ENCODE peak calls at places on chromosome 3, in four cellular contexts. Q is H1, V is HepG2, O is K562. G is an unnamed sample.

GRCh38 chr3:182258538-182259177 is 534.6 kb upstream of the ATP11B start:
- DNase-seq in O (no peak), Q (no peak), V (peak), G (peak)

GRCh38 chr3:9615003-9615628 is 34.2 kb upstream of the MTMR14 start:
- DNase-seq in O (no peak), Q (no peak), V (no peak), G (no peak)

GRCh38 chr3:78659386-78659987 is 1108.3 kb downstream of the ROBO1 start:
- DNase-seq in Q (no peak), V (peak), O (peak), G (no peak)

GRCh38 chr3:79314962-79315361 is 452.8 kb downstream of the ROBO1 start:
- DNase-seq in Q (no peak), V (no peak), O (no peak), G (no peak)

GRCh38 chr3:71447803-71448202 is 135.7 kb downstream of the FOXP1 start:
- DNase-seq in Q (no peak), O (no peak), V (no peak), G (no peak)

GRCh38 chr3:30496496-30496966 is 109.9 kb upstream of the TGFBR2 start:
- DNase-seq in Q (no peak), O (no peak), V (no peak), G (no peak)

GRCh38 chr3:35200056-35200455 is 439.3 kb upstream of the ARPP21 start:
- DNase-seq in V (no peak), O (no peak), Q (no peak), G (peak)

GRCh38 chr3:140456974-140457373 is 220.9 kb upstream of the TRIM42 start:
- DNase-seq in V (no peak), O (no peak), Q (no peak), G (no peak)

GRCh38 chr3:167467848-167468611 is 5.8 kb downstream of the SERPINI2 start:
- DNase-seq in O (no peak), V (peak), Q (no peak), G (no peak)

GRCh38 chr3:195105389-195105788 is 165.6 kb downstream of the XXYLT1 start:
- DNase-seq in V (peak), Q (no peak), O (no peak), G (no peak)

GRCh38 chr3:38297537-38297936 is 15.4 kb downstream of the SLC22A14 start:
- DNase-seq in V (no peak), Q (no peak), O (no peak), G (no peak)

GRCh38 chr3:46089237-46090011 is 62.1 kb upstream of the XCR1 start:
- DNase-seq in Q (no peak), O (no peak), V (no peak), G (peak)

GRCh38 chr3:114451561-114452018 is 157.8 kb downstream of the TIGIT start:
- DNase-seq in V (peak), O (no peak), Q (no peak), G (no peak)

GRCh38 chr3:50299929-50300680 is 900 bp upstream of the HYAL3 start:
- DNase-seq in Q (no peak), O (no peak), V (no peak), G (no peak)

GRCh38 chr3:148546959-148547358 is 150.7 kb upstream of the AGTR1 start:
- DNase-seq in O (no peak), V (no peak), Q (no peak), G (no peak)

GRCh38 chr3:18443670-18444596 is 18.8 kb upstream of the SATB1 start:
- DNase-seq in O (no peak), V (no peak), Q (peak), G (no peak)

GRCh38 chr3:151421956-151422355 is 37.4 kb upstream of the P2RY12 start:
- DNase-seq in V (no peak), O (no peak), Q (no peak), G (no peak)

GRCh38 chr3:132242095-132242494 is 75.1 kb upstream of the ACP3 start:
- DNase-seq in O (no peak), V (no peak), Q (no peak), G (no peak)

GRCh38 chr3:193872265-193872753 is 263.6 kb upstream of the HES1 start:
- DNase-seq in Q (no peak), V (peak), O (peak), G (peak)

GRCh38 chr3:68560728-68561127 is 371.6 kb downstream of the TAFA4 start:
- DNase-seq in O (no peak), V (no peak), Q (no peak), G (no peak)

GRCh38 chr3:119293761-119294401 is at the start of gene ARHGAP31:
- DNase-seq in O (peak), Q (peak), V (peak), G (peak)

GRCh38 chr3:171379281-171379680 is 80.9 kb downstream of the TNIK start:
- DNase-seq in Q (no peak), O (no peak), V (no peak), G (no peak)

GRCh38 chr3:41482134-41482533 is 282.8 kb downstream of the CTNNB1 start:
- DNase-seq in O (no peak), Q (no peak), V (no peak), G (no peak)

GRCh38 chr3:29183346-29184087 is 97.4 kb upstream of the RBMS3 start:
- DNase-seq in O (no peak), V (no peak), Q (no peak), G (no peak)

GRCh38 chr3:175103298-175103697 is 244.2 kb downstream of the NAALADL2 start:
- DNase-seq in V (no peak), O (no peak), Q (no peak), G (no peak)

GRCh38 chr3:143897558-143898305 is 49.5 kb upstream of the SLC9A9 start:
- DNase-seq in O (no peak), V (no peak), Q (no peak), G (peak)

GRCh38 chr3:104214277-104214676 is 1152.4 kb upstream of the ALCAM start:
- DNase-seq in Q (no peak), O (no peak), V (no peak), G (no peak)

GRCh38 chr3:129615751-129616281 is 9.3 kb upstream of the PLXND1 start:
- DNase-seq in O (no peak), V (no peak), Q (no peak), G (no peak)

GRCh38 chr3:63814300-63814699 is 4.8 kb upstream of the C3orf49 start:
- DNase-seq in V (peak), Q (no peak), O (no peak), G (no peak)

GRCh38 chr3:54527953-54528352 is 399.9 kb downstream of the LRTM1 start:
- DNase-seq in V (no peak), O (no peak), Q (no peak), G (no peak)

GRCh38 chr3:105362021-105362665 is 4.6 kb upstream of the ALCAM start:
- DNase-seq in O (no peak), V (no peak), Q (no peak), G (no peak)

GRCh38 chr3:17069754-17070153 is 185.0 kb downstream of the PLCL2 start:
- DNase-seq in V (no peak), O (no peak), Q (no peak), G (no peak)

GRCh38 chr3:128345195-128345594 is 121.5 kb downstream of the DNAJB8 start:
- DNase-seq in O (peak), Q (no peak), V (no peak), G (no peak)

GRCh38 chr3:55521086-55522060 is 34.3 kb upstream of the WNT5A start:
- DNase-seq in O (no peak), V (no peak), Q (no peak), G (no peak)

GRCh38 chr3:169676925-169677537 is 13.5 kb upstream of the MECOM start:
- DNase-seq in O (no peak), Q (no peak), V (no peak), G (no peak)

GRCh38 chr3:94069242-94069813 is 6.5 kb downstream of the NSUN3 start:
- DNase-seq in Q (no peak), O (no peak), V (peak), G (peak)

DNA sequence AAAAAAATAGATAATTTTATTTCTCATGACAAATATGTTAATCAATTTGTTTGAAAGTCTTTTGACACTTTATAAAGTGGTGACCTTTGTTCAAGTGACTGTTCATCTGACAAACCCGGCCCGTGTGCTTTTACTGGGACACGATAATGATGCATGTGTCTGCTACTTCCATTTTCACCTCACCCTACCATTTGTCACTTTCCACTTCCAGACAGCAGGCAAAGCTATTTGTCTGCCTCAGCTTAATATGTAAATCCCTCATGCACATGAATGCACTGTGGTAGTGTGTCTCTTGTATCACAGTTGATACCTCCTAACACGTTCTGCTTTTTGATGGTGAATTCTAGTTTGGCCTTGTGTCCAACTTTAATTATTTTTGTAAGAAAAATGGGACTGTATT is 204.3 kb downstream of the BBX start:
- DNase-seq in O (no peak), V (no peak), Q (no peak), G (no peak)
- TF ChIP-seq HDAC2 in O (no peak), V (no peak), Q (no peak), G (no peak)

DNA sequence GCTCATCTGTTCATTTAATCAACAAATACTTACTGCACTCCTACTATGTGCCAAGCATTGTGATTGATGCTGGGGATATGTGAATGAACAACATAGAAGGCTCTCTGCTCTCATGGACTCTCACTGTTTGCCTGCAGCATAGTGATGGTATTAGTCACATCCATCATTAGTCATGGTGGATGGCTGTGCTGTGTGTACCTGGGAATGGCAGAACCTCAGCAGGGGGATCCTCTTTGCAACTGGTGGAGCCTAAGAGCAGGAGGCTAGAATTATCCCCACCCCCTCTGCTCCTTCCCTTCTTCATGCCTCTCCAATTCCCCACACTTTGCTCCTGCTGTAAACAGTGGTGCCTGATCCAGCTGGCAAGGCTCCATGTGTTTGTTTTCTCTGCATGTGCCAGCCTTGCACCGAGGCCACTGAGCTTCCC is 20.5 kb downstream of the BOC start:
- DNase-seq in O (no peak), V (peak), Q (no peak), G (peak)
- TF ChIP-seq MAFK in O (no peak), V (no peak), Q (no peak), G (no peak)

GRCh38 chr3:186492594-186492993 is 51.6 kb downstream of the CRYGS start:
- DNase-seq in Q (no peak), O (no peak), V (no peak), G (no peak)

GRCh38 chr3:186487037-186487436 is 57.1 kb downstream of the CRYGS start:
- DNase-seq in V (no peak), Q (peak), O (no peak), G (no peak)

GRCh38 chr3:186483611-186484340 is 60.4 kb downstream of the CRYGS start:
- DNase-seq in Q (no peak), V (no peak), O (no peak), G (no peak)

GRCh38 chr3:186489507-186489906 is 54.7 kb downstream of the CRYGS start:
- DNase-seq in O (no peak), Q (no peak), V (no peak), G (no peak)

GRCh38 chr3:186487819-186488218 is 56.4 kb downstream of the CRYGS start:
- DNase-seq in Q (peak), V (no peak), O (no peak), G (no peak)
- TF ChIP-seq HDAC2 in Q (no peak), V (no peak), O (no peak), G (no peak)

DNA sequence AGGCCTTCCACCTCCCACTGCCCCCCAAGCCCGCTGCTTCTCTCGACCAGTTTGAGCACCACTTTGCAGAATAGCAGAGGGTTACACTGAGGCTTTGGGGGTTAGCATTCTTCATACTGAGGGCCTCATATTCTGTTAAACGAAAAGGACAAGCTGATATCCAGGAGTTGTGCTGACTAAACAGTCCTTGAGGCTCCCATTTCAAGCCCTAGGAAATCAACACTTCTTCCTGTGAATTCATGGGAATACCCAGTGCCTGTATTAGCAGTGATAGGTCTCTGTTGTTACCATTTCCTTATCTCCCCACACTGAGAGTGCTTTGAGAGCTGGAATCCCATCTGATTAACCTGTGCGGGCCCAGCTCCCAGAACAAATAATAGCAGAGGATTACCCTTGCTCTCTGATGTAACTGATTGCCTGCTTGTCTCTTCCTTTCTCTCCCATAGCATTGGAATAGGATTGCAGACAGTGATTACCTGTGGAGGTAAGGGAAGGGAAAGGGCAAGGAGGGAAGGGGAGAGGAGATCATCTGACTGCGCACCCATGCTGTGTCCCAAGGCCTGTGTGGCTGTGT is 930 bp downstream of the FBXW12 start:
- DNase-seq in V (peak), Q (no peak), O (no peak), G (no peak)
- TF ChIP-seq MAFK in V (peak), Q (no peak), O (no peak), G (peak)

GRCh38 chr3:150237490-150237889 is 170.6 kb upstream of the TSC22D2 start:
- DNase-seq in Q (no peak), V (no peak), O (no peak), G (peak)
- TF ChIP-seq HDAC2 in Q (no peak), V (no peak), O (no peak), G (no peak)

GRCh38 chr3:59659755-59660154 is 609.9 kb upstream of the CFAP20DC start:
- DNase-seq in V (no peak), O (no peak), Q (peak), G (no peak)
- TF ChIP-seq MAFK in V (no peak), O (no peak), Q (no peak), G (no peak)